ENCODE peak calls at places on chromosomes 6 and 20, in five cellular contexts. O, N, C, A and P are unnamed samples.

GRCh38 chr6:72552938-72553337 is 68.9 kb upstream of the KCNQ5 start:
- DNase-seq in N (no peak), O (no peak), A (no peak), C (no peak), P (no peak)

GRCh38 chr20:17646209-17646717 is 35.8 kb downstream of the RRBP1 start:
- DNase-seq in N (no peak), A (no peak), O (no peak), C (no peak), P (no peak)

GRCh38 chr6:155408231-155408630 is 47.4 kb downstream of the NOX3 start:
- DNase-seq in O (no peak), C (no peak), N (no peak), A (no peak), P (no peak)

GRCh38 chr20:19025430-19026120 is 186.9 kb upstream of the SLC24A3 start:
- DNase-seq in N (no peak), O (no peak), A (no peak), C (no peak), P (no peak)

GRCh38 chr20:19758888-19759331 is 852 bp downstream of the RIN2 start:
- DNase-seq in C (peak), N (no peak), A (peak), O (peak), P (peak)

GRCh38 chr6:161406633-161407032 is 132.8 kb upstream of the AGPAT4 start:
- DNase-seq in N (peak), O (no peak), A (no peak), C (no peak), P (no peak)

GRCh38 chr20:21137078-21137477 is 11.2 kb downstream of the KIZ start:
- DNase-seq in N (no peak), O (no peak), C (no peak), A (peak), P (no peak)

GRCh38 chr6:116387374-116387773 is 16.6 kb downstream of the DSE start:
- DNase-seq in C (no peak), O (no peak), N (no peak), A (no peak), P (no peak)

GRCh38 chr6:35096129-35096852 is 44.8 kb downstream of the TCP11 start:
- DNase-seq in N (peak), C (no peak), A (no peak), O (peak), P (no peak)

GRCh38 chr6:158220786-158221442 is 52.8 kb downstream of the GTF2H5 start:
- DNase-seq in A (peak), O (peak), N (no peak), C (peak), P (peak)

GRCh38 chr6:43768506-43768860 is 1.5 kb upstream of the VEGFA start:
- DNase-seq in C (no peak), O (no peak), A (no peak), N (no peak), P (no peak)

GRCh38 chr6:111687652-111688051 is 82.0 kb upstream of the TRAF3IP2 start:
- DNase-seq in N (no peak), A (no peak), C (no peak), O (no peak), P (no peak)

GRCh38 chr20:16518068-16518783 is 55.0 kb downstream of the KIF16B start:
- DNase-seq in C (no peak), A (peak), O (peak), N (no peak), P (no peak)
- TF ChIP-seq CTCF in C (no peak), A (no peak), O (peak), N (peak), P (peak)

DNA sequence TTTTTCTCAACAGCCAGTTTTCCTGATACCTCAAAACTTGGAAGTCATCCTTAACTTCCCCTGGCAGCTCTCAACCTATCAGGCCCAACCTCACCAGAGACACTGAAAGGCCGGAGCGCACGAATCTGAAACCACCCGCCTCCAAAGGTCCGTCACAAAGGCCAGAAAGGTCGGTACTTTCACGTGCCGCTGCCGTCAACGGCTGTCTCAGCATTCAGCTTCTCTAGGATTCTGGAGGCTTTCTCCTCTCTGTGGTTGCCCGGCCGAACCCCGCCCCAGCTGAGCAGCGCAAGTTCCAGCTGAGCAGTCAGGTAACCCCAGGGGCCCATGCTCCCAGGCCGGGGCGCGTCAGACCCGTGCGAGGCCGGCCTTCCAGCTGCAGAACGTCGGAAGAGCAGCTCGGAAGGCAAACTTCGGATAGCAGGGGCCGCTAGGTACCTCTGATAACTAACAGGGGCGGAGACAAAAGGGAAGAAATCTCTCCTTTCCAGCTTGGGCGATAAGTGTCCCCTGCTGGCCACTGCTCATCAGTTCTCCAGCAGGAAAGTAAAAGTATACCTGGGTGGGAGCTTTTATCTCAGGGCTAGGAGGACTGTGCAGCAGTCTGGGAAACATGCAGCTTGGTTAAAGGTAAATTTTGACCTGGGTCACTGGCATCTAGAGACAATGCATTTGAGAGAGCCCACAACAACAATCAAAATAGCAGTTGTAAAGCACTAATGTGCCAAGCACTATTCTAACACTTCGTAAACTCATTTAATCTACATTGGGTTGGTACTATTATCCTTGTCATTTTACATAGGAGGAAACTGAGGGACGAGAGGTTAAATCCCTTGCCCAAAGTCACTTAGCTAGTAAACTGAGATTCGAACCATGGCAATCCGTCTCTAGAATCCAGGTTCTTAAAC is 16.1 kb downstream of the ZSCAN12 start:
- DNase-seq in A (peak), N (no peak), C (peak), O (peak), P (peak)
- TF ChIP-seq CTCF in A (no peak), N (peak), C (peak), O (peak), P (peak)

DNA sequence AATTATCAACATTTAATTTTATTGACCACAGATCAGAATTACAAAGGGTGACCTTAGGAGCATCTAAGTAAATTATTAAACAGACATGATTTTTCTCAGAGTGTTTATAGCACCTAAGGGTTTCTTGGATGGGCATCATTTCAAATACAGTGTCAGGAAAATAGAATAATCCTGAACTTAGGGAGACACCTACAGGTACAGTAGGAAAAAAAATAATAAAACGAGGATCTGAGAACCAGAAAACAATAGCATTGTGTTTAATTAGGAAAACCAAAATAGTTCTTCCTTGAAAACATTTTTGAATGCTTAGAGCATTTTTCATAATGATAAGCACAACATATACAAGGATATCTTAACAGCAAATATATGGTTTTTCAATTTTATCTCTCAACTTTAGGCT is 39.2 kb downstream of the MMUT start:
- DNase-seq in A (no peak), C (no peak), N (no peak), O (peak), P (no peak)
- TF ChIP-seq CTCF in A (no peak), C (no peak), N (no peak), O (peak), P (no peak)

GRCh38 chr6:24431045-24431451 is 28.3 kb downstream of the MRS2 start:
- DNase-seq in O (peak), N (no peak), A (no peak), C (no peak), P (no peak)

GRCh38 chr6:24428615-24429014 is 25.9 kb downstream of the MRS2 start:
- DNase-seq in N (no peak), O (no peak), C (no peak), A (no peak), P (no peak)

GRCh38 chr6:24425091-24425490 is 22.4 kb downstream of the MRS2 start:
- DNase-seq in N (no peak), C (no peak), O (no peak), A (no peak), P (no peak)

GRCh38 chr6:24430086-24430485 is 27.4 kb downstream of the MRS2 start:
- DNase-seq in C (no peak), A (no peak), O (no peak), N (no peak), P (no peak)

GRCh38 chr6:24426729-24427446 is 24.2 kb downstream of the MRS2 start:
- DNase-seq in C (no peak), O (no peak), N (no peak), A (no peak), P (no peak)
- TF ChIP-seq CTCF in C (no peak), O (no peak), N (no peak), A (no peak), P (no peak)

GRCh38 chr6:131262060-131262459 is 126.8 kb downstream of the AKAP7 start:
- DNase-seq in N (no peak), O (no peak), C (no peak), A (no peak), P (no peak)
- TF ChIP-seq CTCF in N (no peak), O (no peak), C (no peak), A (no peak), P (no peak)

GRCh38 chr6:329888-330691 is 37.8 kb downstream of the DUSP22 start:
- DNase-seq in C (no peak), O (no peak), A (no peak), N (no peak), P (no peak)
- TF ChIP-seq CTCF in C (no peak), O (no peak), A (no peak), N (no peak), P (no peak)

GRCh38 chr6:6696867-6697531 is 108.5 kb downstream of the LY86 start:
- DNase-seq in C (peak), N (no peak), A (peak), O (peak), P (peak)
- TF ChIP-seq CTCF in C (no peak), N (peak), A (no peak), O (peak), P (peak)

GRCh38 chr6:3063733-3064700 is 4.3 kb upstream of the RIPK1 start:
- DNase-seq in C (peak), O (peak), A (peak), N (no peak), P (peak)
- TF ChIP-seq CTCF in C (no peak), O (no peak), A (no peak), N (peak), P (no peak)